ENCODE peak calls at places on chromosomes 6 and 20, in five cellular contexts. Z, Q, H, C and Y are unnamed samples.

GRCh38 chr6:158730175-158730907 is 80.5 kb downstream of the SYTL3 start:
- DNase-seq in Z (no peak), Q (no peak), H (no peak), C (no peak), Y (no peak)

GRCh38 chr6:170026272-170027110 is 264.4 kb downstream of the DLL1 start:
- DNase-seq in Z (no peak), Q (no peak), H (no peak), C (no peak), Y (peak; percentile 87)

GRCh38 chr6:63740709-63741108 is 105.1 kb downstream of the PHF3 start:
- DNase-seq in Z (no peak), Q (peak; percentile 80), H (no peak), C (no peak), Y (peak; percentile 57)

GRCh38 chr6:112562348-112563220 is 215.5 kb downstream of the RFPL4B start:
- DNase-seq in Z (no peak), Q (peak; percentile 16), H (no peak), C (no peak), Y (no peak)

GRCh38 chr6:27593861-27594260 is 121.0 kb upstream of the ZNF184 start:
- DNase-seq in Z (no peak), Q (no peak), H (no peak), C (no peak), Y (no peak)

GRCh38 chr6:169991031-169991390 is 239.6 kb downstream of the ERMARD start:
- DNase-seq in Z (no peak), Q (no peak), H (peak; percentile 9), C (no peak), Y (no peak)

GRCh38 chr6:74749211-74750142 is 456.4 kb downstream of the COL12A1 start:
- DNase-seq in Z (no peak), Q (no peak), H (no peak), C (no peak), Y (peak; percentile 45)

GRCh38 chr6:70371454-70372105 is 41.7 kb upstream of the FAM135A start:
- DNase-seq in Z (peak; percentile 62), Q (peak; percentile 87), H (no peak), C (peak; percentile 68), Y (peak; percentile 58)

GRCh38 chr6:116328528-116328903 is 42.2 kb upstream of the DSE start:
- DNase-seq in Z (no peak), Q (no peak), H (no peak), C (no peak), Y (no peak)

GRCh38 chr6:159077123-159077522 is 32.3 kb upstream of the TAGAP start:
- DNase-seq in Z (peak; percentile 63), Q (no peak), H (no peak), C (no peak), Y (no peak)

GRCh38 chr6:140857734-140858380 is 1274.9 kb upstream of the GJE1 start:
- DNase-seq in Z (peak; percentile 36), Q (peak; percentile 86), H (no peak), C (no peak), Y (peak; percentile 57)

GRCh38 chr6:27251672-27252251 is 4.3 kb downstream of the PRSS16 start:
- DNase-seq in Z (peak; percentile 85), Q (no peak), H (peak; percentile 54), C (peak; percentile 93), Y (peak; percentile 91)

GRCh38 chr6:147382945-147383554 is 125.4 kb upstream of the SAMD5 start:
- DNase-seq in Z (peak; percentile 47), Q (peak; percentile 53), H (no peak), C (peak; percentile 11), Y (peak; percentile 35)

GRCh38 chr20:10780901-10781300 is 107.1 kb upstream of the JAG1 start:
- DNase-seq in Z (no peak), Q (no peak), H (no peak), C (no peak), Y (no peak)

GRCh38 chr6:147390909-147391536 is 117.5 kb upstream of the SAMD5 start:
- DNase-seq in Z (peak; percentile 45), Q (peak; percentile 13), H (no peak), C (no peak), Y (peak; percentile 13)

GRCh38 chr6:168222261-168222660 is 97.3 kb downstream of the DACT2 start:
- DNase-seq in Z (no peak), Q (no peak), H (no peak), C (no peak), Y (no peak)

GRCh38 chr20:7866279-7866678 is 74.0 kb downstream of the HAO1 start:
- DNase-seq in Z (no peak), Q (no peak), H (no peak), C (no peak), Y (no peak)

GRCh38 chr20:46308258-46309157 is at the start of gene CDH22:
- DNase-seq in Z (peak; percentile 60), Q (peak; percentile 11), H (no peak), C (no peak), Y (peak; percentile 77)

GRCh38 chr6:54861846-54862616 is 15.5 kb downstream of the FAM83B start:
- DNase-seq in Z (no peak), Q (no peak), H (no peak), C (no peak), Y (no peak)

GRCh38 chr20:48725589-48725991 is 102.2 kb downstream of the PREX1 start:
- DNase-seq in Z (peak; percentile 52), Q (peak; percentile 17), H (no peak), C (no peak), Y (peak; percentile 66)

GRCh38 chr6:16684896-16685554 is 76.2 kb downstream of the ATXN1 start:
- DNase-seq in Z (peak; percentile 70), Q (no peak), H (peak; percentile 45), C (no peak), Y (peak; percentile 59)

GRCh38 chr20:2397091-2397490 is 16.4 kb downstream of the TGM6 start:
- DNase-seq in Z (no peak), Q (no peak), H (no peak), C (no peak), Y (no peak)

GRCh38 chr6:90294614-90294988 is 2.0 kb downstream of the BACH2 start:
- DNase-seq in Z (no peak), Q (no peak), H (no peak), C (peak; percentile 19), Y (peak; percentile 16)

GRCh38 chr6:29762781-29763214 is 39.6 kb downstream of the HLA-F start:
- DNase-seq in Z (no peak), Q (no peak), H (no peak), C (no peak), Y (no peak)

GRCh38 chr6:136060052-136060451 is 190.1 kb downstream of the MTFR2 start:
- DNase-seq in Z (no peak), Q (no peak), H (no peak), C (no peak), Y (no peak)

GRCh38 chr20:50250748-50251382 is 60.2 kb downstream of the CEBPB start:
- DNase-seq in Z (no peak), Q (no peak), H (no peak), C (no peak), Y (no peak)

GRCh38 chr6:3139090-3139903 is 18.0 kb downstream of the TUBB2A start:
- DNase-seq in Z (peak; percentile 70), Q (peak; percentile 85), H (no peak), C (no peak), Y (peak; percentile 79)

GRCh38 chr6:137731960-137732616 is 135.0 kb upstream of the TNFAIP3 start:
- DNase-seq in Z (peak; percentile 88), Q (peak; percentile 48), H (no peak), C (no peak), Y (peak; percentile 53)

GRCh38 chr6:41197234-41197633 is 3.7 kb downstream of the TREML2 start:
- DNase-seq in Z (no peak), Q (no peak), H (no peak), C (no peak), Y (no peak)

GRCh38 chr6:139364302-139364981 is 10.0 kb downstream of the CITED2 start:
- DNase-seq in Z (peak; percentile 79), Q (peak; percentile 47), H (no peak), C (peak; percentile 63), Y (peak; percentile 50)

GRCh38 chr6:105324386-105325000 is 78.4 kb downstream of the PREP start:
- DNase-seq in Z (no peak), Q (no peak), H (no peak), C (no peak), Y (no peak)

GRCh38 chr6:150992682-150993081 is 127.2 kb downstream of the MTHFD1L start:
- DNase-seq in Z (no peak), Q (no peak), H (no peak), C (no peak), Y (no peak)

DNA sequence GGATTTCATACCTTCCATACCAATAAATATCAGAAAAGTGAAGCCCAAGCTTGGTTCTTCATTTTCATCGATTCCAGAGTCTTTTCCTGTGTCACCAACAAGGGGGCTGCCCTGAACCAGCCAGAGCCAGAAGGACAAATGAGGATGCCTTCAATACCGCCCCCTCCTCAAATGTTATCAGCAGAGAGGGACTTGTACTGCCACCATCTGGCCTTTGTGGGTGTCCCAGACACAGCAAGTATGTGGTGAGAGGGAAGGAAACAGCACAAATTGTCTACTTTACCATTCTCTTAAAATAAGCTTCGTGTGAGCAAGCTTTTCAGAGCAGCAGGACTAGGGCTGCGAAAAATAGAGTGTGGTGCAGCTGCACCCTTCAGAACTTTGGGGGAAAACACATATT is 165.3 kb downstream of the SOBP start:
- DNase-seq in Z (peak; percentile 36), Q (no peak), H (no peak), C (no peak), Y (no peak)
- TF ChIP-seq CTCF in Z (peak; percentile 40), Q (no peak), H (no peak), C (peak; percentile 36), Y (no peak)

GRCh38 chr20:42945595-42945994 is 244.1 kb downstream of the PTPRT start:
- DNase-seq in Z (no peak), Q (no peak), H (no peak), C (no peak), Y (no peak)

GRCh38 chr20:42945194-42945593 is 244.5 kb downstream of the PTPRT start:
- DNase-seq in Z (no peak), Q (no peak), H (no peak), C (no peak), Y (no peak)

GRCh38 chr20:42955713-42956112 is 234.0 kb downstream of the PTPRT start:
- DNase-seq in Z (no peak), Q (no peak), H (no peak), C (no peak), Y (no peak)

GRCh38 chr20:42949865-42950264 is 239.8 kb downstream of the PTPRT start:
- DNase-seq in Z (no peak), Q (no peak), H (no peak), C (no peak), Y (no peak)
- TF ChIP-seq CTCF in Z (no peak), Q (no peak), H (no peak), C (no peak), Y (no peak)

GRCh38 chr6:128005009-128005408 is 104.2 kb upstream of the THEMIS start:
- DNase-seq in Z (no peak), Q (no peak), H (no peak), C (no peak), Y (no peak)
- TF ChIP-seq CTCF in Z (no peak), Q (no peak), H (no peak), C (no peak), Y (no peak)

DNA sequence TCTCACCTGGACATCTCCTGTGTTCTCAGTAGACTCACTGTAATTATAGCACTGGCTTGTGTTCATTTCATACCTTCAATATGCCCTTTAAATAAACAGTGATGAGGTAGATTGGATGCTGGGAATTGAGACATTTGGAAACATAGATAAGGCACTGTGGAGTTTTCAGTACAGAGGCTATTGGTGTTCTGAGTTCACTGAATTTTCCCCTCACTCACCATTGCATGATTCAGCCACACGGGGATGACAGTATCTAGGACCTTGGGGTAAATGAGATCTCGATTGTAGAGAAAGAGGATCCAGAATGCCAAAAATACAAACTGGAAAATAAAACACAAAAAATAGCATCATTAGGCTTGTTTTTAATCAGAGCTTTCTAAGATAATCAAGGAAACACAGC is 12.5 kb downstream of the ADTRP start:
- DNase-seq in Z (no peak), Q (no peak), H (no peak), C (no peak), Y (no peak)
- TF ChIP-seq CTCF in Z (no peak), Q (peak; percentile 40), H (no peak), C (no peak), Y (no peak)